ENCODE peak calls at places on chromosomes 1 and 21, in nine cellular contexts. One of them, this sample, is unnamed.

GRCh38 chr1:211182746-211183145 is 48.8 kb upstream of the KCNH1 start:
- DNase-seq in mucosa of descending colon: no peak
- DNase-seq in cardiac muscle cell: no peak
- DNase-seq in lung microvascular endothelial cell: no peak
- DNase-seq in NCI-H2029: no peak
- DNase-seq in H4: no peak
- DNase-seq in epithelial cell of prostate: peak; percentile 67
- DNase-seq in GM23248: no peak
- DNase-seq in stimulated activated effector memory CD8-positive, alpha-beta T cell treated with anti-CD3 and anti-CD28 coated beads, Interleukin-12 subunit alpha, Interleukin-12 subunit beta, amount 100 ng/mL, for 72 hours: no peak
- DNase-seq in this sample: no peak

GRCh38 chr1:197356723-197357533 is 88.9 kb downstream of the CRB1 start:
- DNase-seq in mucosa of descending colon: no peak
- DNase-seq in cardiac muscle cell: peak; percentile 64
- DNase-seq in lung microvascular endothelial cell: peak; percentile 59
- DNase-seq in NCI-H2029: peak; percentile 2
- DNase-seq in H4: peak; percentile 58
- DNase-seq in epithelial cell of prostate: peak; percentile 22
- DNase-seq in GM23248: peak; percentile 65
- DNase-seq in stimulated activated effector memory CD8-positive, alpha-beta T cell treated with anti-CD3 and anti-CD28 coated beads, Interleukin-12 subunit alpha, Interleukin-12 subunit beta, amount 100 ng/mL, for 72 hours: no peak
- DNase-seq in this sample: peak; percentile 54

GRCh38 chr1:196387766-196388165 is 220.5 kb downstream of the KCNT2 start:
- DNase-seq in mucosa of descending colon: no peak
- DNase-seq in cardiac muscle cell: no peak
- DNase-seq in lung microvascular endothelial cell: no peak
- DNase-seq in NCI-H2029: no peak
- DNase-seq in H4: no peak
- DNase-seq in epithelial cell of prostate: no peak
- DNase-seq in GM23248: peak; percentile 39
- DNase-seq in stimulated activated effector memory CD8-positive, alpha-beta T cell treated with anti-CD3 and anti-CD28 coated beads, Interleukin-12 subunit alpha, Interleukin-12 subunit beta, amount 100 ng/mL, for 72 hours: no peak
- DNase-seq in this sample: no peak

GRCh38 chr1:7292033-7292681 is 478.9 kb upstream of the VAMP3 start:
- DNase-seq in mucosa of descending colon: no peak
- DNase-seq in cardiac muscle cell: no peak
- DNase-seq in lung microvascular endothelial cell: no peak
- DNase-seq in NCI-H2029: no peak
- DNase-seq in H4: no peak
- DNase-seq in epithelial cell of prostate: no peak
- DNase-seq in GM23248: no peak
- DNase-seq in stimulated activated effector memory CD8-positive, alpha-beta T cell treated with anti-CD3 and anti-CD28 coated beads, Interleukin-12 subunit alpha, Interleukin-12 subunit beta, amount 100 ng/mL, for 72 hours: no peak
- DNase-seq in this sample: no peak

GRCh38 chr1:58848818-58849411 is 65.1 kb upstream of the JUN start:
- DNase-seq in mucosa of descending colon: no peak
- DNase-seq in cardiac muscle cell: no peak
- DNase-seq in lung microvascular endothelial cell: peak; percentile 98
- DNase-seq in NCI-H2029: peak; percentile 87
- DNase-seq in H4: peak; percentile 95
- DNase-seq in epithelial cell of prostate: peak; percentile 97
- DNase-seq in GM23248: peak; percentile 99
- DNase-seq in stimulated activated effector memory CD8-positive, alpha-beta T cell treated with anti-CD3 and anti-CD28 coated beads, Interleukin-12 subunit alpha, Interleukin-12 subunit beta, amount 100 ng/mL, for 72 hours: no peak
- DNase-seq in this sample: peak; percentile 22

GRCh38 chr1:53015508-53015860 is 46.5 kb upstream of the PODN start:
- DNase-seq in mucosa of descending colon: no peak
- DNase-seq in cardiac muscle cell: no peak
- DNase-seq in lung microvascular endothelial cell: no peak
- DNase-seq in NCI-H2029: no peak
- DNase-seq in H4: no peak
- DNase-seq in epithelial cell of prostate: no peak
- DNase-seq in GM23248: no peak
- DNase-seq in stimulated activated effector memory CD8-positive, alpha-beta T cell treated with anti-CD3 and anti-CD28 coated beads, Interleukin-12 subunit alpha, Interleukin-12 subunit beta, amount 100 ng/mL, for 72 hours: no peak
- DNase-seq in this sample: no peak

GRCh38 chr1:227805606-227806197 is 9.8 kb upstream of the PRSS38 start:
- DNase-seq in mucosa of descending colon: no peak
- DNase-seq in cardiac muscle cell: no peak
- DNase-seq in lung microvascular endothelial cell: peak; percentile 74
- DNase-seq in NCI-H2029: no peak
- DNase-seq in H4: peak; percentile 89
- DNase-seq in epithelial cell of prostate: peak; percentile 96
- DNase-seq in GM23248: peak; percentile 98
- DNase-seq in stimulated activated effector memory CD8-positive, alpha-beta T cell treated with anti-CD3 and anti-CD28 coated beads, Interleukin-12 subunit alpha, Interleukin-12 subunit beta, amount 100 ng/mL, for 72 hours: no peak
- DNase-seq in this sample: no peak

GRCh38 chr1:235607284-235607683 is 42.3 kb downstream of the GNG4 start:
- DNase-seq in mucosa of descending colon: no peak
- DNase-seq in cardiac muscle cell: no peak
- DNase-seq in lung microvascular endothelial cell: no peak
- DNase-seq in NCI-H2029: no peak
- DNase-seq in H4: no peak
- DNase-seq in epithelial cell of prostate: no peak
- DNase-seq in GM23248: no peak
- DNase-seq in stimulated activated effector memory CD8-positive, alpha-beta T cell treated with anti-CD3 and anti-CD28 coated beads, Interleukin-12 subunit alpha, Interleukin-12 subunit beta, amount 100 ng/mL, for 72 hours: no peak
- DNase-seq in this sample: no peak

GRCh38 chr1:200075938-200076546 is 48.5 kb downstream of the NR5A2 start:
- DNase-seq in mucosa of descending colon: no peak
- DNase-seq in cardiac muscle cell: no peak
- DNase-seq in lung microvascular endothelial cell: peak; percentile 99
- DNase-seq in NCI-H2029: no peak
- DNase-seq in H4: peak; percentile 86
- DNase-seq in epithelial cell of prostate: peak; percentile 37
- DNase-seq in GM23248: peak; percentile 84
- DNase-seq in stimulated activated effector memory CD8-positive, alpha-beta T cell treated with anti-CD3 and anti-CD28 coated beads, Interleukin-12 subunit alpha, Interleukin-12 subunit beta, amount 100 ng/mL, for 72 hours: no peak
- DNase-seq in this sample: no peak

GRCh38 chr1:39754906-39755504 is 16.1 kb downstream of the OXCT2 start:
- DNase-seq in mucosa of descending colon: no peak
- DNase-seq in cardiac muscle cell: no peak
- DNase-seq in lung microvascular endothelial cell: no peak
- DNase-seq in NCI-H2029: no peak
- DNase-seq in H4: no peak
- DNase-seq in epithelial cell of prostate: no peak
- DNase-seq in GM23248: no peak
- DNase-seq in stimulated activated effector memory CD8-positive, alpha-beta T cell treated with anti-CD3 and anti-CD28 coated beads, Interleukin-12 subunit alpha, Interleukin-12 subunit beta, amount 100 ng/mL, for 72 hours: no peak
- DNase-seq in this sample: no peak

GRCh38 chr1:174743654-174744561 is 255.8 kb upstream of the CACYBP start:
- DNase-seq in mucosa of descending colon: no peak
- DNase-seq in cardiac muscle cell: peak; percentile 53
- DNase-seq in lung microvascular endothelial cell: peak; percentile 54
- DNase-seq in NCI-H2029: no peak
- DNase-seq in H4: peak; percentile 29
- DNase-seq in epithelial cell of prostate: no peak
- DNase-seq in GM23248: peak; percentile 68
- DNase-seq in stimulated activated effector memory CD8-positive, alpha-beta T cell treated with anti-CD3 and anti-CD28 coated beads, Interleukin-12 subunit alpha, Interleukin-12 subunit beta, amount 100 ng/mL, for 72 hours: no peak
- DNase-seq in this sample: no peak

GRCh38 chr1:45822644-45823043 is 19.2 kb downstream of the MAST2 start:
- DNase-seq in mucosa of descending colon: no peak
- DNase-seq in cardiac muscle cell: no peak
- DNase-seq in lung microvascular endothelial cell: no peak
- DNase-seq in NCI-H2029: no peak
- DNase-seq in H4: no peak
- DNase-seq in epithelial cell of prostate: no peak
- DNase-seq in GM23248: no peak
- DNase-seq in stimulated activated effector memory CD8-positive, alpha-beta T cell treated with anti-CD3 and anti-CD28 coated beads, Interleukin-12 subunit alpha, Interleukin-12 subunit beta, amount 100 ng/mL, for 72 hours: no peak
- DNase-seq in this sample: no peak

GRCh38 chr1:150560011-150560438 is 10.8 kb downstream of the ADAMTSL4 start:
- DNase-seq in mucosa of descending colon: peak; percentile 82
- DNase-seq in cardiac muscle cell: peak; percentile 81
- DNase-seq in lung microvascular endothelial cell: peak; percentile 74
- DNase-seq in NCI-H2029: peak; percentile 30
- DNase-seq in H4: peak; percentile 57
- DNase-seq in epithelial cell of prostate: no peak
- DNase-seq in GM23248: peak; percentile 68
- DNase-seq in stimulated activated effector memory CD8-positive, alpha-beta T cell treated with anti-CD3 and anti-CD28 coated beads, Interleukin-12 subunit alpha, Interleukin-12 subunit beta, amount 100 ng/mL, for 72 hours: peak; percentile 77
- DNase-seq in this sample: peak; percentile 81

GRCh38 chr1:117146570-117147340 is 25.2 kb upstream of the TRIM45 start:
- DNase-seq in mucosa of descending colon: no peak
- DNase-seq in cardiac muscle cell: no peak
- DNase-seq in lung microvascular endothelial cell: peak; percentile 67
- DNase-seq in NCI-H2029: no peak
- DNase-seq in H4: peak; percentile 27
- DNase-seq in epithelial cell of prostate: no peak
- DNase-seq in GM23248: peak; percentile 95
- DNase-seq in stimulated activated effector memory CD8-positive, alpha-beta T cell treated with anti-CD3 and anti-CD28 coated beads, Interleukin-12 subunit alpha, Interleukin-12 subunit beta, amount 100 ng/mL, for 72 hours: no peak
- DNase-seq in this sample: no peak

GRCh38 chr1:115545791-115546733 is 95.7 kb upstream of the VANGL1 start:
- DNase-seq in mucosa of descending colon: peak; percentile 39
- DNase-seq in cardiac muscle cell: peak; percentile 73
- DNase-seq in lung microvascular endothelial cell: peak; percentile 89
- DNase-seq in NCI-H2029: peak; percentile 2
- DNase-seq in H4: peak; percentile 84
- DNase-seq in epithelial cell of prostate: peak; percentile 85
- DNase-seq in GM23248: peak; percentile 93
- DNase-seq in stimulated activated effector memory CD8-positive, alpha-beta T cell treated with anti-CD3 and anti-CD28 coated beads, Interleukin-12 subunit alpha, Interleukin-12 subunit beta, amount 100 ng/mL, for 72 hours: no peak
- DNase-seq in this sample: peak; percentile 33

GRCh38 chr1:187300093-187300492 is 471.3 kb downstream of the PLA2G4A start:
- DNase-seq in mucosa of descending colon: no peak
- DNase-seq in cardiac muscle cell: peak; percentile 4
- DNase-seq in lung microvascular endothelial cell: no peak
- DNase-seq in NCI-H2029: no peak
- DNase-seq in H4: no peak
- DNase-seq in epithelial cell of prostate: no peak
- DNase-seq in GM23248: no peak
- DNase-seq in stimulated activated effector memory CD8-positive, alpha-beta T cell treated with anti-CD3 and anti-CD28 coated beads, Interleukin-12 subunit alpha, Interleukin-12 subunit beta, amount 100 ng/mL, for 72 hours: no peak
- DNase-seq in this sample: no peak

GRCh38 chr1:230572121-230573083 is 69.9 kb upstream of the COG2 start:
- DNase-seq in mucosa of descending colon: peak; percentile 67
- DNase-seq in cardiac muscle cell: no peak
- DNase-seq in lung microvascular endothelial cell: no peak
- DNase-seq in NCI-H2029: no peak
- DNase-seq in H4: no peak
- DNase-seq in epithelial cell of prostate: peak; percentile 33
- DNase-seq in GM23248: peak; percentile 5
- DNase-seq in stimulated activated effector memory CD8-positive, alpha-beta T cell treated with anti-CD3 and anti-CD28 coated beads, Interleukin-12 subunit alpha, Interleukin-12 subunit beta, amount 100 ng/mL, for 72 hours: no peak
- DNase-seq in this sample: no peak

GRCh38 chr21:34204481-34205439 is 131.4 kb downstream of the MRPS6 start:
- DNase-seq in mucosa of descending colon: no peak
- DNase-seq in cardiac muscle cell: no peak
- DNase-seq in lung microvascular endothelial cell: no peak
- DNase-seq in NCI-H2029: no peak
- DNase-seq in H4: no peak
- DNase-seq in epithelial cell of prostate: no peak
- DNase-seq in GM23248: no peak
- DNase-seq in stimulated activated effector memory CD8-positive, alpha-beta T cell treated with anti-CD3 and anti-CD28 coated beads, Interleukin-12 subunit alpha, Interleukin-12 subunit beta, amount 100 ng/mL, for 72 hours: no peak
- DNase-seq in this sample: peak; percentile 57

GRCh38 chr1:108708726-108709660 is 3.7 kb upstream of the FNDC7 start:
- DNase-seq in mucosa of descending colon: peak; percentile 52
- DNase-seq in cardiac muscle cell: no peak
- DNase-seq in lung microvascular endothelial cell: no peak
- DNase-seq in NCI-H2029: no peak
- DNase-seq in H4: no peak
- DNase-seq in epithelial cell of prostate: no peak
- DNase-seq in GM23248: no peak
- DNase-seq in stimulated activated effector memory CD8-positive, alpha-beta T cell treated with anti-CD3 and anti-CD28 coated beads, Interleukin-12 subunit alpha, Interleukin-12 subunit beta, amount 100 ng/mL, for 72 hours: peak; percentile 35
- DNase-seq in this sample: peak; percentile 37

GRCh38 chr1:205656236-205656635 is 24.1 kb downstream of the SLC45A3 start:
- DNase-seq in mucosa of descending colon: no peak
- DNase-seq in cardiac muscle cell: no peak
- DNase-seq in lung microvascular endothelial cell: no peak
- DNase-seq in NCI-H2029: no peak
- DNase-seq in H4: no peak
- DNase-seq in epithelial cell of prostate: no peak
- DNase-seq in GM23248: peak; percentile 70
- DNase-seq in stimulated activated effector memory CD8-positive, alpha-beta T cell treated with anti-CD3 and anti-CD28 coated beads, Interleukin-12 subunit alpha, Interleukin-12 subunit beta, amount 100 ng/mL, for 72 hours: no peak
- DNase-seq in this sample: no peak

GRCh38 chr1:10625076-10625475 is 150.3 kb downstream of the PEX14 start:
- DNase-seq in mucosa of descending colon: no peak
- DNase-seq in cardiac muscle cell: no peak
- DNase-seq in lung microvascular endothelial cell: no peak
- DNase-seq in NCI-H2029: no peak
- DNase-seq in H4: no peak
- DNase-seq in epithelial cell of prostate: no peak
- DNase-seq in GM23248: no peak
- DNase-seq in stimulated activated effector memory CD8-positive, alpha-beta T cell treated with anti-CD3 and anti-CD28 coated beads, Interleukin-12 subunit alpha, Interleukin-12 subunit beta, amount 100 ng/mL, for 72 hours: no peak
- DNase-seq in this sample: no peak